ENCODE peak calls at places on chromosome 17, in ten cellular contexts. O, C, F, E, T, L, M, B, V and A are unnamed samples.
A peak's percentile ranks its signal among the peaks of the same experiment; 100 is the strongest.

GRCh38 chr17:75683467-75684041 is 16.4 kb downstream of the SAP30BP start:
- DNase-seq in O (no peak), C (no peak), F (no peak), E (no peak), T (no peak), L (peak; percentile 81), M (no peak), B (no peak), V (no peak), A (no peak)

GRCh38 chr17:182164-182751 is 808 bp upstream of the DOC2B start:
- DNase-seq in O (no peak), C (no peak), F (no peak), E (no peak), T (no peak), L (no peak), M (no peak), B (peak; percentile 58), V (no peak), A (no peak)

GRCh38 chr17:8757189-8757588 is 1.2 kb downstream of the SPDYE4 start:
- DNase-seq in O (no peak), C (no peak), F (no peak), E (no peak), T (no peak), L (no peak), M (no peak), B (no peak), V (no peak), A (no peak)

GRCh38 chr17:2025622-2026309 is 632 bp upstream of the RTN4RL1 start:
- DNase-seq in O (no peak), C (peak; percentile 59), F (peak; percentile 78), E (no peak), T (peak; percentile 47), L (no peak), M (no peak), B (peak; percentile 84), V (no peak), A (peak; percentile 84)

GRCh38 chr17:2259769-2260536 is 43.6 kb downstream of the SMG6 start:
- DNase-seq in O (peak; percentile 46), C (no peak), F (no peak), E (no peak), T (peak; percentile 77), L (no peak), M (no peak), B (no peak), V (peak; percentile 17), A (no peak)

GRCh38 chr17:45973099-45973838 is 25.8 kb upstream of the STH start:
- DNase-seq in O (no peak), C (peak; percentile 79), F (peak; percentile 61), E (no peak), T (no peak), L (no peak), M (no peak), B (no peak), V (no peak), A (peak; percentile 91)

GRCh38 chr17:72295916-72296315 is 175.1 kb downstream of the SOX9 start:
- DNase-seq in O (no peak), C (no peak), F (no peak), E (no peak), T (no peak), L (no peak), M (no peak), B (no peak), V (no peak), A (no peak)

GRCh38 chr17:40307001-40307690 is 1.8 kb upstream of the RARA start:
- DNase-seq in O (no peak), C (no peak), F (no peak), E (no peak), T (peak; percentile 38), L (no peak), M (no peak), B (peak; percentile 30), V (no peak), A (no peak)

GRCh38 chr17:65261682-65262636 is 124.8 kb downstream of the RGS9 start:
- DNase-seq in O (no peak), C (no peak), F (no peak), E (no peak), T (no peak), L (peak; percentile 20), M (no peak), B (no peak), V (no peak), A (no peak)

GRCh38 chr17:29145289-29146058 is 34.7 kb downstream of the MYO18A start:
- DNase-seq in O (peak; percentile 47), C (peak; percentile 68), F (peak; percentile 56), E (peak; percentile 26), T (peak; percentile 70), L (peak; percentile 68), M (peak; percentile 62), B (peak; percentile 86), V (peak; percentile 58), A (peak; percentile 54)

GRCh38 chr17:5893741-5894140 is 176.4 kb upstream of the WSCD1 start:
- DNase-seq in O (no peak), C (no peak), F (no peak), E (no peak), T (no peak), L (no peak), M (no peak), B (no peak), V (no peak), A (no peak)

GRCh38 chr17:72100445-72100844 is 20.4 kb upstream of the SOX9 start:
- DNase-seq in O (no peak), C (no peak), F (no peak), E (no peak), T (no peak), L (no peak), M (no peak), B (no peak), V (no peak), A (no peak)

GRCh38 chr17:66507103-66507923 is 204.9 kb downstream of the PRKCA start:
- DNase-seq in O (no peak), C (no peak), F (no peak), E (no peak), T (no peak), L (peak; percentile 47), M (no peak), B (peak; percentile 15), V (no peak), A (peak; percentile 41)

GRCh38 chr17:14308636-14308964 is 7.7 kb downstream of the HS3ST3B1 start:
- DNase-seq in O (no peak), C (no peak), F (no peak), E (no peak), T (no peak), L (no peak), M (no peak), B (no peak), V (no peak), A (no peak)